ENCODE peak calls at places on chromosomes 11 and 22, in seven cellular contexts. Y is left ventricle myocardium inferior, W is fibroblast of mammary gland, A is astrocyte of the cerebellum, P is HCT116, Q is Peyer's patch, K is aorta. L is an unnamed sample.

GRCh38 chr11:25981998-25982397 is 349.9 kb upstream of the ANO3 start:
- DNase-seq in W (peak), P (no peak), Q (no peak), Y (no peak), A (peak), K (no peak), L (peak)

GRCh38 chr11:2675540-2675939 is 24.3 kb downstream of the KCNQ1OT1 start:
- DNase-seq in A (no peak), K (peak), P (no peak), W (no peak), Y (no peak), Q (no peak), L (no peak)

GRCh38 chr11:786235-787083 is 3.4 kb downstream of the CEND1 start:
- DNase-seq in P (no peak), W (no peak), Y (no peak), Q (no peak), K (no peak), A (no peak), L (no peak)

GRCh38 chr22:29359469-29359868 is 28.9 kb downstream of the AP1B1 start:
- DNase-seq in K (no peak), P (peak), Y (peak), W (peak), A (peak), Q (no peak), L (peak)

GRCh38 chr11:5992604-5993251 is 5.9 kb upstream of the OR52L1 start:
- DNase-seq in W (peak), K (no peak), Q (no peak), P (peak), A (no peak), Y (no peak), L (peak)

GRCh38 chr11:72773291-72773690 is 20.6 kb downstream of the STARD10 start:
- DNase-seq in Y (peak), W (peak), P (no peak), A (peak), Q (no peak), K (no peak), L (peak)

GRCh38 chr11:133934599-133935550 is 21.9 kb downstream of the IGSF9B start:
- DNase-seq in P (peak), W (peak), K (no peak), A (no peak), Y (peak), Q (no peak), L (peak)

GRCh38 chr11:111765984-111766833 is at the start of gene PPP2R1B:
- DNase-seq in K (peak), A (peak), P (peak), Y (peak), W (peak), Q (peak), L (peak)

GRCh38 chr11:110177057-110177397 is 83.8 kb downstream of the ZC3H12C start:
- DNase-seq in Y (no peak), P (no peak), A (no peak), K (no peak), Q (no peak), W (no peak), L (no peak)

GRCh38 chr11:119196833-119197483 is 9.2 kb upstream of the CBL start:
- DNase-seq in P (peak), Y (no peak), A (peak), Q (peak), W (peak), K (no peak), L (peak)

GRCh38 chr11:87926250-87926970 is 248.8 kb downstream of the RAB38 start:
- DNase-seq in Y (no peak), P (peak), K (no peak), A (peak), Q (no peak), W (peak), L (peak)

GRCh38 chr22:36334838-36335603 is 52.7 kb downstream of the MYH9 start:
- DNase-seq in W (peak), A (no peak), Y (no peak), K (no peak), Q (no peak), P (no peak), L (peak)

GRCh38 chr11:117572129-117572528 is 224.9 kb downstream of the DSCAML1 start:
- DNase-seq in Y (no peak), K (no peak), Q (no peak), A (no peak), P (no peak), W (no peak), L (no peak)

GRCh38 chr22:19142394-19142793 is 2.1 kb downstream of the ESS2 start:
- DNase-seq in P (no peak), Q (no peak), Y (no peak), A (no peak), K (no peak), W (no peak), L (no peak)

GRCh38 chr11:45530776-45531175 is 134.6 kb downstream of the CHST1 start:
- DNase-seq in W (no peak), Y (no peak), P (no peak), K (no peak), A (no peak), Q (no peak), L (no peak)

GRCh38 chr11:62689421-62690183 is at the start of gene LRRN4CL:
- DNase-seq in A (peak), Y (peak), Q (no peak), K (peak), P (no peak), W (peak), L (peak)

GRCh38 chr11:29448246-29448877 is 568.5 kb downstream of the KCNA4 start:
- DNase-seq in W (peak), P (peak), Q (no peak), A (peak), K (no peak), Y (no peak), L (peak)

GRCh38 chr11:80173487-80174136 is 732.8 kb upstream of the TENM4 start:
- DNase-seq in Y (no peak), W (no peak), A (no peak), P (no peak), K (no peak), Q (no peak), L (no peak)

GRCh38 chr11:14537134-14537599 is 17.0 kb upstream of the PSMA1 start:
- DNase-seq in Q (peak), W (peak), Y (no peak), K (no peak), A (no peak), P (no peak), L (peak)

GRCh38 chr11:121482231-121483129 is 29.7 kb upstream of the SORL1-AS1 start:
- DNase-seq in K (no peak), A (no peak), Y (no peak), Q (peak), P (no peak), W (no peak), L (peak)

GRCh38 chr11:48193876-48194275 is 22.7 kb upstream of the OR4B1 start:
- DNase-seq in P (no peak), A (no peak), Q (no peak), K (no peak), Y (no peak), W (peak), L (peak)

GRCh38 chr22:36564422-36565151 is 35.6 kb upstream of the EIF3D start:
- DNase-seq in Q (no peak), W (no peak), A (no peak), P (no peak), K (no peak), Y (no peak), L (no peak)

GRCh38 chr11:75268626-75269366 is 28.2 kb downstream of the TPBGL start:
- DNase-seq in A (no peak), K (peak), P (no peak), Q (no peak), Y (no peak), W (no peak), L (no peak)

GRCh38 chr11:96267490-96268010 is 75.4 kb downstream of the MAML2 start:
- DNase-seq in K (no peak), A (no peak), Y (no peak), P (no peak), Q (no peak), W (no peak), L (peak)

GRCh38 chr22:35218079-35218478 is 39.2 kb upstream of the HMGXB4 start:
- DNase-seq in K (no peak), Y (no peak), Q (no peak), P (no peak), A (no peak), W (peak), L (no peak)

GRCh38 chr11:45390407-45390806 is 104.3 kb upstream of the SYT13 start:
- DNase-seq in Q (no peak), Y (no peak), W (peak), P (no peak), K (peak), A (no peak), L (no peak)

GRCh38 chr11:119626197-119626909 is 102.6 kb downstream of the NECTIN1 start:
- DNase-seq in K (no peak), P (no peak), Y (no peak), A (no peak), W (no peak), Q (no peak), L (no peak)

GRCh38 chr11:73141309-73142127 is 600 bp downstream of the FCHSD2 start:
- DNase-seq in Y (peak), Q (peak), K (peak), A (no peak), P (peak), W (peak), L (peak)

GRCh38 chr22:25548866-25549464 is 15.5 kb upstream of the GRK3 start:
- DNase-seq in P (no peak), Y (no peak), K (no peak), W (no peak), Q (no peak), A (no peak), L (no peak)

GRCh38 chr11:34449013-34449412 is 10.3 kb downstream of the CAT start:
- DNase-seq in P (no peak), Y (no peak), W (no peak), Q (no peak), K (no peak), A (no peak), L (no peak)

GRCh38 chr11:67312187-67313021 is 9.1 kb downstream of the SSH3 start:
- DNase-seq in A (no peak), P (no peak), Q (no peak), K (no peak), W (no peak), Y (no peak), L (peak)

GRCh38 chr22:33405194-33405593 is 347.0 kb upstream of the SYN3 start:
- DNase-seq in Q (no peak), Y (peak), A (no peak), P (no peak), K (no peak), W (no peak), L (no peak)

GRCh38 chr11:64003807-64004589 is 17.8 kb downstream of the OTUB1 start:
- DNase-seq in K (no peak), P (no peak), Q (no peak), Y (no peak), A (no peak), W (no peak), L (no peak)

GRCh38 chr22:37818397-37819099 is 4.6 kb upstream of the GALR3 start:
- DNase-seq in A (no peak), Q (peak), Y (peak), P (no peak), K (peak), W (peak), L (peak)
- H3K4me3 ChIP-seq in A (peak), Q (peak), Y (peak), P (no peak), K (no peak), W (no peak), L (peak)

DNA sequence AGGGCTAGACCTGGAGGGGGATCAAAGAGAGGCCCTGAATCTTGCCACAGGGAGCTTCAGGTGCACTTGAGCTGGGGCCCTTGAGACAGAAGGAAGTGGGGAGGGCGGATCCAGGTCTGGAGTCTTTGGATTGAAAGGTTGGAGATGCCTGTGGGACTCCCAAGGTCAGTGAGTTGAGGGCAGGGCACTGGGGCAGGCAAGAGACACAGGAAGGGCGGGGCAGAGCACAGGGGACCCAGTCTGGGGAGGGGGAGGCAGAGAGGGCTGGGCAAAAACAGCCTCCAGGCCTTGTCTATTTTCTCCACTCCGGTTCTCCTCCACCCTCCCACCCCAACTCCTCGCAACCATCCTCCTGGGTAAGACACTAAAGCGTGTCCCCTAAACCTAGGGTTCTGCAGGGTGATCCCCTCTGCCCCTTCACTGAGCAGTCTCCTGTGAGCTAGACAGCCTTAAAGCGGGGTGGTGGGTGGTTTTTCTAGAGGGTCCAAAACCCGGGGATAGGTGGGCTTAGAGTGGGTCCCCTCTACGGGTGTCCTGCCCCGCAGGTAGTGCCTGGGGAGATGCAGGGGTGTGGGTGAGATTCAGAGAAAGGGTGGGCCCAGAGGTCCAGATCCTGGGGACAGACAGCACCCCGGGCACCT is 38.6 kb upstream of the CELSR1 start:
- DNase-seq in Q (no peak), A (no peak), W (no peak), Y (peak), K (peak), P (no peak), L (no peak)
- H3K4me3 ChIP-seq in Q (peak), A (peak), W (peak), Y (peak), K (peak), P (no peak), L (peak)

GRCh38 chr22:39926175-39927152 is 25.6 kb downstream of the GRAP2 start:
- DNase-seq in K (no peak), A (no peak), P (no peak), Y (no peak), Q (no peak), W (no peak), L (no peak)
- H3K4me3 ChIP-seq in K (no peak), A (no peak), P (no peak), Y (no peak), Q (peak), W (no peak), L (no peak)

GRCh38 chr11:128587415-128587814 is at the start of gene ETS1:
- DNase-seq in P (no peak), W (no peak), Y (no peak), A (no peak), K (no peak), Q (no peak), L (peak)

GRCh38 chr11:128584253-128584652 is 3.1 kb downstream of the ETS1 start:
- DNase-seq in K (no peak), Y (no peak), W (no peak), Q (no peak), A (no peak), P (no peak), L (no peak)

GRCh38 chr11:128586689-128587088 is 669 bp downstream of the ETS1 start:
- DNase-seq in P (no peak), Y (no peak), Q (no peak), A (no peak), W (no peak), K (no peak), L (no peak)

GRCh38 chr11:128588086-128588485 is 728 bp upstream of the ETS1 start:
- DNase-seq in A (no peak), W (no peak), Y (no peak), P (no peak), K (no peak), Q (no peak), L (no peak)

DNA sequence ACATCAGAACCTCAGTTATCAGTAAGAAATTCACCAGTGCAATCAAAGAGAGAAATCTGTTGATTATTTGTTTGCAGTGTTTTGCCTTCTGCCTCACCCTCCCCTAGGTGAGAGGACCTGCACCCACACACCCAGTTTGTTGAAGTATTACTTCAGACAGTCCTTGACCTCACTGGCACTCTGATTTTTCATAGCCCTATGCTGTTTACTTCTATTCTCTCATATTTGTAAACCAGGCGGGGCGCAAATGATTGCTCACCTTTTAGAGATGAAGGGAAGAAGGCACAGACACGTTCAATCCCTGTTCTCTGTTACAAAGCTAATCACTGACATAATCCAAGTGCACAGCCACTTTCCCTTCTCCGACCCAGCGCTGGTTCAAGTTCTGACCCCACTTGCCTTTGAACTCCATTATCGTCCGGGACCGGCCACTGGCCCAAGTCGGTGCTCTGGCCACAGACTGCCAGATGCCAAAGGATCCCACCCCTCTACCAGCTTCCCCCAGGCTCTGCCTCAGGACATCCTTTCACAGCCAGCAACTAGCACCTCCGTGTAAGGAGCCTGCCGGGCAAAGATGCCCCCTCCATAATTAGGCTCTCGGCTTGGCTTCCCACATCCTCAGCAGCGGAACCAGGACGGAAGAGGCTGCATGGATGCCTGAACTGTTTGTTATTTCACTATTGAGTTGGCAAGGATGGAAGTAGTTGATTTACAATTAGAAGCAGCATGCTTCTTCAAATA is 1.7 kb downstream of the ETS1 start:
- DNase-seq in Y (no peak), Q (no peak), A (no peak), W (no peak), P (no peak), K (no peak), L (peak)
- H3K4me3 ChIP-seq in Y (peak), Q (no peak), A (no peak), W (no peak), P (no peak), K (no peak), L (no peak)

DNA sequence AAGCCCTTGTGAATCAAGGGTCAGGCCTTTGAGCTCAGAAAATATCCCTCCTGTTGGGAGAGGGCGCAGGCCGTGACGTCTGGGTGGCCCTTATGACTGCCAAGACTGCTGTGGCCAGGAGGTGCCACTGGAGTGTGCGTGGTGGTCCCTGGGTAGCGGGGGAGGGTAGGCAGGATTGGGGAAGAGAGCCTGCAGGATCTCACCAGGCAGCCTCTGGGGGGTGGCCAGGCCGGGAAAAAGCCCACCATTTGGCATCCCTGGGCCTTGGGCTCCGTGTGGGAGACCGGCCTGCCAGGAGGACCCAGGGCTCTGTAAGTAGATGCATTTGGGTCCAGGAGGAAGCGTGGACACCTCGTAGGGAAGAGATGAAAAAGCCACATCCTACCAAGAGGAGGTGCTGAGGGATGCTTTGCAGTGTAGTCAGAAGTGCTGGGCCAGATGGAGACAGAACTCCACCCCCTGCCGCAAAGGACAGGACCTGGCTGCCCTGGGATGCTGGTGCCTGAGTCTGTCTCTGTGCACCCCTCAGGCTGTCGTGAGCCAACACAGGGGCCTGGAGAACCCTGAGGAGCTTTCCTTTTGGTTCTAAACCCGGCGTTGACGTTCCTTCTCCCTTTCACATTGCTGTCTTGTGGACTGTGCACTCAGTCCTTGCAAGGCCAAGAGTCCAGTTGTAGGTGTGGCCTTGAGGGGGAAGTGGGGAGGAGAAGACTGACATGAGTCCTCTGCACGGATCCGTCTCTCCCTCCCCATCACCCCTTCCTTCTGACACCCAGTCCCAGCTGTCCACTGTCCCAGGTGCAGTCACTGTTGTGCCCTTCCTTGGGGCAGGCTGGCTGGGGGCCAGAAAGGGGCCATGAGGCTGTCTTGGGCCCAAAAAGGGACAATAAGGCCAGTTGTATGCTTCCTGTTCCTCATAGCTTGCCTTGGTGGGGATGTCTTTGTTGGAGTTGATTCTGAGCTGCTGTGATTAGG is 12.7 kb upstream of the MIEF1 start:
- DNase-seq in Q (no peak), P (no peak), Y (no peak), W (no peak), A (no peak), K (no peak), L (no peak)
- H3K4me3 ChIP-seq in Q (no peak), P (no peak), Y (no peak), W (no peak), A (no peak), K (no peak), L (no peak)

GRCh38 chr11:132855516-132855915 is 676.8 kb downstream of the OPCML start:
- DNase-seq in Y (no peak), P (no peak), W (no peak), K (no peak), A (no peak), Q (no peak), L (peak)

GRCh38 chr11:132853886-132854285 is 678.4 kb downstream of the OPCML start:
- DNase-seq in P (no peak), K (no peak), A (no peak), Y (no peak), Q (no peak), W (no peak), L (no peak)

GRCh38 chr11:132858203-132858602 is 674.1 kb downstream of the OPCML start:
- DNase-seq in A (no peak), Q (no peak), P (no peak), W (no peak), Y (no peak), K (no peak), L (peak)

GRCh38 chr11:132852361-132852760 is 679.9 kb downstream of the OPCML start:
- DNase-seq in Y (no peak), A (no peak), K (no peak), W (no peak), P (no peak), Q (no peak), L (peak)

DNA sequence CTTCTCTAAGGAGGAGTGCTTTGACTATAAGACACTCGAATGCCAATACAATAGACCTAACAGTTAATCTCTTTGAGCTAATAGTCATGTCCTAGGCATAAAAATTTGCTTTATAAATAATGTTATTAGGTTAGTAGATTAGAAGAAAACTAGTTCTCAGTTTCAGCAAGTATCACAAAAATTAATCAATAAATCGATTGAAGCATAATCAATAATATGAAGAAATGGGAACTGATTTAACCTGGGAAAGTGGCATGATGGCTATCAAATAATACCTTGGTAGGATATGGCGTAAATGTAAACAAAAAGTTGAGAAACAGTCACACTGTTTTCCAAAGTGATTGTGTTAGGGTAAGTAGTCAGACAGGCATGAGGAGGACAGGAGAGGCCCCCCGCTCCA is 676.3 kb downstream of the OPCML start:
- DNase-seq in A (no peak), Y (no peak), K (no peak), Q (no peak), W (no peak), P (no peak), L (no peak)
- H3K4me3 ChIP-seq in A (no peak), Y (no peak), K (no peak), Q (no peak), W (no peak), P (no peak), L (no peak)